ENCODE peak calls at places on chromosomes 7 and 10, in ten cellular contexts. One of them, this sample, is unnamed.

GRCh38 chr10:81730901-81731300 is 144.1 kb upstream of the NRG3 start:
- DNase-seq in astrocyte of the spinal cord: no peak
- DNase-seq in foreskin fibroblast: no peak
- DNase-seq in suprapubic skin: no peak
- DNase-seq in ovary: no peak
- DNase-seq in coronary artery: no peak
- DNase-seq in H9: no peak
- DNase-seq in kidney epithelial cell: peak
- DNase-seq in B cell: no peak
- DNase-seq in PC-9: no peak
- DNase-seq in this sample: no peak

GRCh38 chr10:71615538-71616329 is 103.8 kb downstream of the C10orf105 start:
- DNase-seq in suprapubic skin: no peak
- DNase-seq in ovary: no peak
- DNase-seq in B cell: no peak
- DNase-seq in PC-9: no peak
- DNase-seq in foreskin fibroblast: no peak
- DNase-seq in H9: no peak
- DNase-seq in astrocyte of the spinal cord: no peak
- DNase-seq in kidney epithelial cell: no peak
- DNase-seq in coronary artery: no peak
- DNase-seq in this sample: no peak

GRCh38 chr7:146146866-146147265 is 30.3 kb downstream of the CNTNAP2 start:
- DNase-seq in astrocyte of the spinal cord: peak
- DNase-seq in H9: no peak
- DNase-seq in kidney epithelial cell: no peak
- DNase-seq in foreskin fibroblast: peak
- DNase-seq in suprapubic skin: no peak
- DNase-seq in PC-9: no peak
- DNase-seq in B cell: no peak
- DNase-seq in ovary: no peak
- DNase-seq in coronary artery: no peak
- DNase-seq in this sample: no peak

GRCh38 chr10:68330852-68331454 is 911 bp upstream of the HNRNPH3 start:
- DNase-seq in foreskin fibroblast: no peak
- DNase-seq in kidney epithelial cell: no peak
- DNase-seq in PC-9: no peak
- DNase-seq in B cell: no peak
- DNase-seq in suprapubic skin: peak
- DNase-seq in astrocyte of the spinal cord: no peak
- DNase-seq in ovary: peak
- DNase-seq in H9: peak
- DNase-seq in coronary artery: peak
- DNase-seq in this sample: no peak

GRCh38 chr7:148883233-148884048 is 650 bp downstream of the EZH2 start:
- DNase-seq in foreskin fibroblast: peak
- DNase-seq in H9: no peak
- DNase-seq in B cell: peak
- DNase-seq in suprapubic skin: peak
- DNase-seq in ovary: peak
- DNase-seq in coronary artery: peak
- DNase-seq in kidney epithelial cell: no peak
- DNase-seq in PC-9: no peak
- DNase-seq in astrocyte of the spinal cord: no peak
- DNase-seq in this sample: peak

GRCh38 chr10:7788640-7789335 is 811 bp downstream of the ATP5F1C start:
- DNase-seq in ovary: no peak
- DNase-seq in PC-9: no peak
- DNase-seq in astrocyte of the spinal cord: peak
- DNase-seq in coronary artery: no peak
- DNase-seq in B cell: no peak
- DNase-seq in H9: no peak
- DNase-seq in foreskin fibroblast: no peak
- DNase-seq in suprapubic skin: no peak
- DNase-seq in kidney epithelial cell: no peak
- DNase-seq in this sample: no peak

GRCh38 chr7:14021069-14021468 is 31.6 kb upstream of the ETV1 start:
- DNase-seq in foreskin fibroblast: peak
- DNase-seq in H9: no peak
- DNase-seq in astrocyte of the spinal cord: peak
- DNase-seq in coronary artery: no peak
- DNase-seq in PC-9: no peak
- DNase-seq in suprapubic skin: no peak
- DNase-seq in B cell: no peak
- DNase-seq in kidney epithelial cell: peak
- DNase-seq in ovary: no peak
- DNase-seq in this sample: no peak

GRCh38 chr10:84901885-84902284 is 573.5 kb downstream of the CCSER2 start:
- DNase-seq in astrocyte of the spinal cord: no peak
- DNase-seq in H9: no peak
- DNase-seq in kidney epithelial cell: no peak
- DNase-seq in foreskin fibroblast: no peak
- DNase-seq in coronary artery: no peak
- DNase-seq in ovary: no peak
- DNase-seq in PC-9: no peak
- DNase-seq in B cell: no peak
- DNase-seq in suprapubic skin: no peak
- DNase-seq in this sample: no peak

GRCh38 chr7:153939177-153939576 is 113.0 kb upstream of the DPP6 start:
- DNase-seq in B cell: no peak
- DNase-seq in kidney epithelial cell: no peak
- DNase-seq in PC-9: no peak
- DNase-seq in suprapubic skin: no peak
- DNase-seq in H9: no peak
- DNase-seq in ovary: no peak
- DNase-seq in astrocyte of the spinal cord: no peak
- DNase-seq in foreskin fibroblast: no peak
- DNase-seq in coronary artery: peak
- DNase-seq in this sample: no peak

GRCh38 chr7:93461350-93461749 is 113.2 kb downstream of the CALCR start:
- DNase-seq in kidney epithelial cell: no peak
- DNase-seq in foreskin fibroblast: no peak
- DNase-seq in PC-9: no peak
- DNase-seq in B cell: no peak
- DNase-seq in H9: no peak
- DNase-seq in astrocyte of the spinal cord: no peak
- DNase-seq in coronary artery: no peak
- DNase-seq in ovary: no peak
- DNase-seq in suprapubic skin: no peak
- DNase-seq in this sample: no peak

GRCh38 chr7:24907311-24907886 is 72.6 kb downstream of the OSBPL3 start:
- DNase-seq in kidney epithelial cell: peak
- DNase-seq in B cell: no peak
- DNase-seq in PC-9: peak
- DNase-seq in ovary: no peak
- DNase-seq in astrocyte of the spinal cord: peak
- DNase-seq in coronary artery: no peak
- DNase-seq in suprapubic skin: no peak
- DNase-seq in foreskin fibroblast: peak
- DNase-seq in H9: no peak
- DNase-seq in this sample: no peak

GRCh38 chr10:43220971-43221418 is 45.9 kb downstream of the RASGEF1A start:
- DNase-seq in foreskin fibroblast: no peak
- DNase-seq in B cell: no peak
- DNase-seq in ovary: no peak
- DNase-seq in PC-9: no peak
- DNase-seq in H9: no peak
- DNase-seq in astrocyte of the spinal cord: no peak
- DNase-seq in kidney epithelial cell: no peak
- DNase-seq in suprapubic skin: peak
- DNase-seq in coronary artery: no peak
- DNase-seq in this sample: no peak

DNA sequence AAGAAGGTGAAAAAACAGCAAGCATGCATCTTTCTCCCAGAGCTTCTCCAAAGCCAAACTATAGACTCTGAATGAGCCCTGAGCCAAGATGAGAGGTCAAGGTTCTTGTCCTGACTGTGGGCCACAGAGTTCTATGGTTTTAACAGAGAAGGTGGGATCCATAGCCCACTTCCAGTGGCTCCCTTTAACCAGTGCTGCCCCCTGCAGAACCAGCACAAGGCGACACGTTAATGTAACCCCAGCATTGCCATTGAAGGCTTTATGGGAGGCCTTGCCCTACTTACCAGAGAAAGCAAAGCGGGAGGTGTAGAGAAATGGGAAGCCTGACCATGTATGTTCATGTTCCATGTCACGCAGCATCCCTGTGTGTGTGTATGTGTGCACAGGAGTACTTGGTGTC is 243.6 kb downstream of the PRPF18 start:
- DNase-seq in ovary: no peak
- DNase-seq in coronary artery: no peak
- DNase-seq in B cell: no peak
- DNase-seq in PC-9: no peak
- DNase-seq in kidney epithelial cell: no peak
- DNase-seq in suprapubic skin: no peak
- DNase-seq in H9: no peak
- DNase-seq in astrocyte of the spinal cord: no peak
- DNase-seq in foreskin fibroblast: no peak
- DNase-seq in this sample: no peak
- TF ChIP-seq CTCF in ovary: no peak
- TF ChIP-seq CTCF in coronary artery: no peak
- TF ChIP-seq CTCF in B cell: no peak
- TF ChIP-seq CTCF in PC-9: no peak
- TF ChIP-seq CTCF in kidney epithelial cell: no peak
- TF ChIP-seq CTCF in suprapubic skin: no peak
- TF ChIP-seq CTCF in H9: peak
- TF ChIP-seq CTCF in astrocyte of the spinal cord: no peak
- TF ChIP-seq CTCF in foreskin fibroblast: no peak
- TF ChIP-seq CTCF in this sample: peak

DNA sequence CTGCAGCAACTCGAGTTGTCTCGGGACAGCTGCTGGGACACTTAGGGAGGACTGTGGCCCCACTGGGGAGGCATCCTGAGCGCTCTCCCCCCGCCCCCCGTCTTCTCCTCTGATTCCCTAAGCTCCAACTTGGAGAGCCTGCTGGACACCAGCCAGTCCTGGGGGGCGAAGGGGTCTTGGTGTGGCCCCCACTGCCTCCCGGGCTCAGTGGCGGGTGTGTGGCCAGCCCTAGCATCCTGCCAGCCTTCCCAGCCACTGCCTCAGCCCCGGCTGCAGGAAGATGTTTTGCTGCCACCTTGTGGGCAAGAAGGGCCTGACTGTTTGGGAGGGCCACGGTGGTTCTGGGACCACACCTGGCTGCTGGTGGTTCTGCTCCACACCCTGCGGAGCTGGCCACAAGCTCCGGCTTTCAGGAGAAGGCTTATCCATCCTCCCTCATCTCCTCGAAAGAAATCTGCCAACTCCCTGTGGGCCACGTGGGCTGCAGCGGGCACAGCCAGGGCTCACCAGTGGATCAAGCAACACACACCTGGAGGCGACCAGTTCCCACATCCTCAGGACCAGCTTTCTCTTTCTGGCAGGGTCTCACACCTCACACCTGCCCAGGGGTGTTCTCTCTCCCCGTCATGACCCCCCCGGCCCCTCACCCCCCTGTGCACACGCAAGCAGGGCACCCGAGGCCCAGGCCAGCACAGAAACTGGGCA is 24.8 kb downstream of the AGAP3 start:
- DNase-seq in suprapubic skin: peak
- DNase-seq in coronary artery: no peak
- DNase-seq in H9: peak
- DNase-seq in PC-9: peak
- DNase-seq in ovary: peak
- DNase-seq in kidney epithelial cell: no peak
- DNase-seq in astrocyte of the spinal cord: peak
- DNase-seq in B cell: peak
- DNase-seq in foreskin fibroblast: peak
- DNase-seq in this sample: peak
- TF ChIP-seq CTCF in suprapubic skin: peak
- TF ChIP-seq CTCF in coronary artery: peak
- TF ChIP-seq CTCF in H9: peak
- TF ChIP-seq CTCF in PC-9: peak
- TF ChIP-seq CTCF in ovary: peak
- TF ChIP-seq CTCF in kidney epithelial cell: peak
- TF ChIP-seq CTCF in astrocyte of the spinal cord: peak
- TF ChIP-seq CTCF in B cell: peak
- TF ChIP-seq CTCF in foreskin fibroblast: peak
- TF ChIP-seq CTCF in this sample: peak

DNA sequence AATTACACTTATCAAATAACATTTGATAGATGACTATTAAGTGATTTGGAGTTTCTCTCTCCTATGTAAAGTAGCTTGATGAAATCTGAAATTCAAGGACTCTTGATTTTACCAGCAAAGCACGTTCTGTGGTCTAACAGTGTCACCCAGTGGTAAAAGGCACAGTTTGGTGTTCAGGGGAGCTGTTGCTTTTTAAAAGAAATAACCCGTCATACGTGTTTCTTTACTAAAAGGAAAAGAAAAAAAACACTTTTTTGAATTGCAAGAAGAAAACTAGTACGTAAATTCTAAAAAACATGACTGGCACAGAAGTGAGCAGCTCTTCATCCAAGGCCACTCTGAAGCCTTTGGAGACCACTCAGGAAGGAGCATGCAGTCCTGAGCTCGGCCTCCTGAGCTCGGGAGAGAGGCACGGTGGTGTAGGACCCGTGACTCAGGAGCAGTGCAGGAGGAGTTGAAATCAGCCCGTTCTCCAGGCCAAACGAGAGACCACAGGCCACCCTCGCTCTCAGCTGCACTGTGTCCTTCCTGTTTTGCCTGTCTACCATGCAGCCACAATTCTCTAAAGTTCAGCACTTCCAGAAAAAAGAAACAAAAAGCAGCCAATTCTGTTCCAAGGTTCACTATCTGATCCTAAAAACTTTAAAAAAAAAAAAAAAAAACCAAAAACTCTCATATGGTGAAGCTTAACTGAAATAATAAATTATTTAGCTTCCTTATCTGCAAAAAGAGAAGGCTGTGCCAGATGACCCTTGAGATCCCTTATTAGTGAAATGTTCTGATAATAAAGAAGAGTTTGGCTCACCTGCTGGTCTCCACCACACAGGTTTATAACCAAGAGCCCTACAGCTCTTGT is 212.6 kb upstream of the FRMD4A start:
- DNase-seq in H9: no peak
- DNase-seq in foreskin fibroblast: no peak
- DNase-seq in kidney epithelial cell: no peak
- DNase-seq in B cell: no peak
- DNase-seq in suprapubic skin: no peak
- DNase-seq in coronary artery: no peak
- DNase-seq in ovary: peak
- DNase-seq in PC-9: no peak
- DNase-seq in astrocyte of the spinal cord: peak
- DNase-seq in this sample: no peak
- TF ChIP-seq CTCF in H9: no peak
- TF ChIP-seq CTCF in foreskin fibroblast: peak
- TF ChIP-seq CTCF in kidney epithelial cell: no peak
- TF ChIP-seq CTCF in B cell: peak
- TF ChIP-seq CTCF in suprapubic skin: no peak
- TF ChIP-seq CTCF in coronary artery: no peak
- TF ChIP-seq CTCF in ovary: peak
- TF ChIP-seq CTCF in PC-9: no peak
- TF ChIP-seq CTCF in astrocyte of the spinal cord: peak
- TF ChIP-seq CTCF in this sample: peak

DNA sequence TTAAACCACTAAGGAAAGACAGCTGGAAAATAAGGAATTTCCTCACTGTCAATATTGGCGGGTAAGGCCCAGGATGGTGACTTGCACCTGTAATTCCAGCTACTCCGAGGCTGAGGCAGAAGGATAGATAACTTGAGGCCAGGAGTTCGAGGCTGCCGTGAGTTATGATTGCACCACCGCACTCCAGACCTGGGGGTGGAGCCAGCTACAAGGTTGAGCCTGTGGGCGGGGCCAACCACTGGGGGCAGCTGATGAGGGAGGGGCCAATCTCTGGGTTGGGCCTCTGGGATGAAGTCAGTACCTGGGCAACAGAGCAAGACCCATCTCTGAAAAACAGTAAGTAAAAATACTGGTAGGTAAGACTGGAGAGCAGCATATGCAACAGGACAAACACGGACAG is 80.1 kb upstream of the ADO start:
- DNase-seq in ovary: no peak
- DNase-seq in PC-9: no peak
- DNase-seq in suprapubic skin: no peak
- DNase-seq in astrocyte of the spinal cord: no peak
- DNase-seq in H9: no peak
- DNase-seq in foreskin fibroblast: no peak
- DNase-seq in kidney epithelial cell: no peak
- DNase-seq in B cell: no peak
- DNase-seq in coronary artery: no peak
- DNase-seq in this sample: no peak
- TF ChIP-seq CTCF in ovary: no peak
- TF ChIP-seq CTCF in PC-9: no peak
- TF ChIP-seq CTCF in suprapubic skin: no peak
- TF ChIP-seq CTCF in astrocyte of the spinal cord: no peak
- TF ChIP-seq CTCF in H9: no peak
- TF ChIP-seq CTCF in foreskin fibroblast: no peak
- TF ChIP-seq CTCF in kidney epithelial cell: no peak
- TF ChIP-seq CTCF in B cell: no peak
- TF ChIP-seq CTCF in coronary artery: no peak
- TF ChIP-seq CTCF in this sample: no peak

This sample was measured in type B pancreatic cell.